ENCODE peak calls at places on chromosomes 4 and X, in eight cellular contexts. V, Y, E, Z, Q, L, X and H are unnamed samples.

GRCh38 chr4:1792832-1793495 is at the start of gene FGFR3:
- DNase-seq in V (no peak), Y (peak; percentile 60), E (no peak), Z (peak; percentile 38), Q (peak; percentile 44), L (no peak), X (peak; percentile 76), H (no peak)

GRCh38 chr4:152885185-152885584 is 50.9 kb upstream of the FHDC1 start:
- DNase-seq in V (no peak), Y (no peak), E (no peak), Z (no peak), Q (no peak), L (no peak), X (no peak), H (no peak)

GRCh38 chr4:153156263-153156662 is 48.0 kb upstream of the TRIM2 start:
- DNase-seq in V (no peak), Y (no peak), E (no peak), Z (no peak), Q (no peak), L (no peak), X (no peak), H (peak; percentile 38)

GRCh38 chrX:16666541-16666940 is 16.6 kb downstream of the S100G start:
- DNase-seq in V (no peak), Y (no peak), E (no peak), Z (no peak), Q (no peak), L (no peak), X (no peak), H (no peak)

GRCh38 chr4:857461-857860 is 31.5 kb upstream of the CPLX1 start:
- DNase-seq in V (no peak), Y (no peak), E (no peak), Z (no peak), Q (no peak), L (no peak), X (no peak), H (no peak)

GRCh38 chr4:108395786-108396185 is 224.6 kb upstream of the RPL34 start:
- DNase-seq in V (no peak), Y (no peak), E (no peak), Z (no peak), Q (no peak), L (no peak), X (no peak), H (no peak)

GRCh38 chr4:143482753-143483362 is 30.6 kb upstream of the SMARCA5 start:
- DNase-seq in V (no peak), Y (no peak), E (no peak), Z (peak; percentile 48), Q (no peak), L (no peak), X (no peak), H (no peak)

GRCh38 chrX:46485897-46486296 is 59.3 kb downstream of the ZNF674 start:
- DNase-seq in V (no peak), Y (no peak), E (no peak), Z (no peak), Q (no peak), L (no peak), X (no peak), H (no peak)

GRCh38 chrX:53089224-53089842 is 4.6 kb upstream of the KANTR start:
- DNase-seq in V (peak; percentile 50), Y (peak; percentile 60), E (no peak), Z (peak; percentile 44), Q (peak; percentile 41), L (peak; percentile 85), X (no peak), H (peak; percentile 45)

GRCh38 chrX:37995428-37995827 is 10.9 kb upstream of the SYTL5 start:
- DNase-seq in V (no peak), Y (no peak), E (no peak), Z (no peak), Q (no peak), L (no peak), X (no peak), H (no peak)

GRCh38 chr4:85952518-85952917 is 407.3 kb downstream of the MAPK10 start:
- DNase-seq in V (no peak), Y (no peak), E (no peak), Z (no peak), Q (no peak), L (no peak), X (no peak), H (no peak)

GRCh38 chr4:16865209-16865896 is 33.1 kb downstream of the LDB2 start:
- DNase-seq in V (no peak), Y (no peak), E (no peak), Z (no peak), Q (no peak), L (no peak), X (no peak), H (no peak)

GRCh38 chrX:19513383-19513782 is 1.9 kb downstream of the MAP3K15 start:
- DNase-seq in V (no peak), Y (no peak), E (no peak), Z (no peak), Q (no peak), L (no peak), X (no peak), H (no peak)

GRCh38 chr4:25837107-25837506 is 25.7 kb downstream of the SEL1L3 start:
- DNase-seq in V (no peak), Y (no peak), E (no peak), Z (no peak), Q (no peak), L (no peak), X (no peak), H (no peak)

GRCh38 chr4:140382732-140383131 is 9.3 kb downstream of the SCOC start:
- DNase-seq in V (no peak), Y (no peak), E (no peak), Z (no peak), Q (no peak), L (no peak), X (no peak), H (no peak)

GRCh38 chrX:40164751-40165150 is 67.0 kb upstream of the BCOR start:
- DNase-seq in V (no peak), Y (no peak), E (no peak), Z (no peak), Q (no peak), L (no peak), X (no peak), H (no peak)

GRCh38 chrX:124925681-124926080 is 394.0 kb upstream of the TEX13C start:
- DNase-seq in V (no peak), Y (no peak), E (no peak), Z (no peak), Q (no peak), L (no peak), X (no peak), H (no peak)

GRCh38 chr4:8146158-8146557 is 12.5 kb downstream of the ABLIM2 start:
- DNase-seq in V (no peak), Y (no peak), E (no peak), Z (no peak), Q (no peak), L (no peak), X (no peak), H (no peak)

GRCh38 chr4:140195806-140196205 is 41.8 kb upstream of the MAML3 start:
- DNase-seq in V (no peak), Y (no peak), E (no peak), Z (no peak), Q (no peak), L (no peak), X (no peak), H (no peak)

GRCh38 chr4:77193511-77194236 is 36.7 kb downstream of the CCNG2 start:
- DNase-seq in V (peak; percentile 33), Y (peak; percentile 51), E (peak; percentile 28), Z (peak; percentile 78), Q (peak; percentile 26), L (peak; percentile 66), X (peak; percentile 51), H (peak; percentile 69)

GRCh38 chr4:122827258-122827887 is 742 bp downstream of the FGF2 start:
- DNase-seq in V (no peak), Y (peak; percentile 21), E (peak; percentile 16), Z (peak; percentile 87), Q (peak; percentile 64), L (peak; percentile 73), X (peak; percentile 51), H (peak; percentile 64)

DNA sequence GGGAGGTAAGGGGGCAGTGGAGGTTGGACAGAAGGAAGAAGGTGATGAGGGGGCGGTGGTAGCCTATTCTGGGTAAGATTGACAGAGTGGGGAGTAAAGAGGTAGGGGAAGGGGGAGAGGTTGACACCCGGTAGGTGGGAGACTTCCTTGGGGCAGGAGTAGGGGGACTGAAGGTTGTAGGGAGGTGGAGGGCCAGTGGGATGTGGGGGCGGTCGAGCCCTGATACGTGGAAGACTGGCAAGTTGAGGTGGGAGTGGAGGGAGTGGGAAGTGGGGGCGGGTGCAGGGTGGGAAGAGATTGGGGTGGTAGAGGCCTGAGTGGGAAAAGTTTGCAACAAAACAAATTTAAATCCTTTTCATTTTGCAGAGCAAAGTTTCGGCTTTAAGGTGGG is 1.7 kb downstream of the GCNA start:
- DNase-seq in V (no peak), Y (no peak), E (no peak), Z (no peak), Q (no peak), L (no peak), X (no peak), H (no peak)
- H3K4me1 ChIP-seq in V (no peaks in the 10 kb centered on the region), Y (no peaks in the 10 kb centered on the region), E (no peaks in the 10 kb centered on the region), Z (no peaks in the 10 kb centered on the region), Q (no peaks in the 10 kb centered on the region), L (no peaks in the 10 kb centered on the region), X (no peaks in the 10 kb centered on the region), H (no peaks in the 10 kb centered on the region)

GRCh38 chr4:91198951-91199350 is 1071.8 kb downstream of the CCSER1 start:
- DNase-seq in V (no peak), Y (no peak), E (no peak), Z (peak; percentile 84), Q (no peak), L (no peak), X (no peak), H (no peak)
- H3K4me3 ChIP-seq in V (no peak overlapping the region), Y (no peak overlapping the region), E (no peak overlapping the region), Z (peak overlapping the region; percentile 60), Q (peak overlapping the region; percentile 31), L (peak overlapping the region; percentile 4), X (no peak overlapping the region), H (no peak overlapping the region)

GRCh38 chr4:119725011-119725410 is 96.4 kb upstream of the PDE5A start:
- DNase-seq in V (no peak), Y (no peak), E (no peak), Z (no peak), Q (no peak), L (no peak), X (peak; percentile 40), H (no peak)

GRCh38 chr4:119728185-119728584 is 99.6 kb upstream of the PDE5A start:
- DNase-seq in V (no peak), Y (no peak), E (no peak), Z (no peak), Q (no peak), L (no peak), X (no peak), H (no peak)

GRCh38 chr4:119725688-119726330 is 97.2 kb upstream of the PDE5A start:
- DNase-seq in V (no peak), Y (peak; percentile 64), E (no peak), Z (no peak), Q (no peak), L (no peak), X (peak; percentile 37), H (no peak)

GRCh38 chr4:119728692-119729593 is 100.3 kb upstream of the PDE5A start:
- DNase-seq in V (no peak), Y (no peak), E (no peak), Z (no peak), Q (no peak), L (no peak), X (no peak), H (no peak)

GRCh38 chr4:119726505-119726904 is 97.9 kb upstream of the PDE5A start:
- DNase-seq in V (no peak), Y (no peak), E (no peak), Z (no peak), Q (no peak), L (no peak), X (no peak), H (no peak)
- H3K4me1 ChIP-seq in V (peaks cover 17% of the 10 kb centered on the region), Y (peaks cover 4% of the 10 kb centered on the region), E (peaks cover 7% of the 10 kb centered on the region), Z (no peaks in the 10 kb centered on the region), Q (peaks cover 32% of the 10 kb centered on the region), L (no peaks in the 10 kb centered on the region), X (peaks cover 41% of the 10 kb centered on the region), H (no peaks in the 10 kb centered on the region)

GRCh38 chr4:102560115-102560514 is 59.0 kb downstream of the NFKB1 start:
- DNase-seq in V (no peak), Y (no peak), E (no peak), Z (no peak), Q (no peak), L (no peak), X (no peak), H (no peak)
- H3K4me3 ChIP-seq in V (no peak overlapping the region), Y (no peak overlapping the region), E (no peak overlapping the region), Z (peak overlapping the region; percentile 21), Q (no peak overlapping the region), L (no peak overlapping the region), X (no peak overlapping the region), H (peak overlapping the region; percentile 44)